ENCODE peak calls at places on chromosomes 12 and 14, in five cellular contexts. U is HFFc6; N is posterior vena cava; P is stimulated activated CD8-positive, alpha-beta memory T cell treated with anti-CD3 and anti-CD28 coated beads, Interleukin-15, amount 100 ng/mL, for 24 hours; D is PC-9. B is an unnamed sample.

GRCh38 chr12:84512751-84513150 is 399.8 kb downstream of the SLC6A15 start:
- DNase-seq in N (no peak), U (no peak), D (no peak), P (no peak), B (no peak)

GRCh38 chr12:113990548-113991223 is 24.6 kb upstream of the RBM19 start:
- DNase-seq in D (no peak), P (no peak), U (no peak), N (no peak), B (no peak)

GRCh38 chr12:103957865-103958388 is 7.7 kb upstream of the TDG start:
- DNase-seq in U (no peak), N (no peak), D (no peak), P (no peak), B (no peak)

GRCh38 chr12:47024463-47024862 is 55.0 kb upstream of the PCED1B start:
- DNase-seq in N (no peak), P (no peak), U (no peak), D (no peak), B (no peak)

GRCh38 chr14:88849717-88850116 is 25.3 kb downstream of the TTC8 start:
- DNase-seq in U (no peak), D (no peak), P (no peak), N (no peak), B (no peak)

GRCh38 chr14:34951286-34951685 is 31.5 kb upstream of the SRP54 start:
- DNase-seq in P (no peak), U (no peak), D (no peak), N (no peak), B (no peak)

GRCh38 chr12:52873832-52874572 is 25.2 kb upstream of the KRT78 start:
- DNase-seq in D (peak; percentile 91), P (peak; percentile 26), N (peak; percentile 96), U (peak; percentile 90), B (peak; percentile 85)

GRCh38 chr12:120652671-120653435 is 12.4 kb downstream of the CABP1 start:
- DNase-seq in D (no peak), U (peak; percentile 29), N (no peak), P (no peak), B (no peak)

GRCh38 chr12:46160081-46160980 is 108.5 kb downstream of the SLC38A1 start:
- DNase-seq in N (no peak), U (peak; percentile 53), D (no peak), P (no peak), B (no peak)